ENCODE peak calls at places on chromosomes 2 and 18, in four cellular contexts. Q is GM12878, G is IMR-90, E is K562. B is an unnamed sample.
A peak's percentile ranks its signal among the peaks of the same experiment; 100 is the strongest.

GRCh38 chr2:55162284-55163006 is 69.6 kb downstream of the CLHC1 start:
- DNase-seq in Q (no peak), G (no peak), E (no peak), B (no peak)

GRCh38 chr2:236585966-236586365 is 16.3 kb downstream of the ACKR3 start:
- DNase-seq in Q (no peak), G (no peak), E (no peak), B (no peak)

GRCh38 chr2:189566046-189566445 is 14.5 kb downstream of the SLC40A1 start:
- DNase-seq in Q (no peak), G (no peak), E (no peak), B (no peak)

GRCh38 chr2:226953206-226953605 is 117.4 kb downstream of the RHBDD1 start:
- DNase-seq in Q (no peak), G (no peak), E (no peak), B (no peak)

GRCh38 chr2:3529316-3530025 is 10.1 kb upstream of the ADI1 start:
- DNase-seq in Q (no peak), G (no peak), E (no peak), B (no peak)

GRCh38 chr2:61845320-61845719 is 8.5 kb downstream of the FAM161A start:
- DNase-seq in Q (no peak), G (no peak), E (no peak), B (no peak)

GRCh38 chr18:59926131-59926530 is 26.3 kb downstream of the PMAIP1 start:
- DNase-seq in Q (no peak), G (no peak), E (no peak), B (no peak)

GRCh38 chr2:163682695-163683094 is 53.1 kb downstream of the FIGN start:
- DNase-seq in Q (no peak), G (peak; percentile 55), E (no peak), B (peak; percentile 21)

GRCh38 chr2:229273384-229274338 is 2.6 kb upstream of the PID1 start:
- DNase-seq in Q (peak; percentile 11), G (peak; percentile 67), E (peak; percentile 16), B (peak; percentile 85)

DNA sequence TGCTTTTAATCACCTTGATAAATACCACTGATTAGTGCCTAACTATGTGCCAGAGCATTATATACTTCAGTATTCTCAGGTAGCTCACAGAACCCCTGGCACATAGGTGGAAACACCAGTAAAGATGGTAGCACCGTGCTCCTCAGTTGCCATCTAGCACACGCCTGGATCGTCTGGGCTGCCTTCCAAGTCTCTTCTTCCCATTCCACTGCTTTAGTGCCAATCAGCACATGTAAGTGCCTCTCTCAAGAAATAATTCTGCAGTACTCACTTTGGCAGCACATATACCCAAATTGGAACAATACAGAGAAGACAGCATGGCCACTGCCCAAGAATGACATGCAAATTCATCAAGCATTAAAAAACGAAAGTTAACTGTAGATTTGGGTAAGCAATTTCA is 13.0 kb downstream of the POLR2D start:
- DNase-seq in Q (no peak), G (no peak), E (no peak), B (no peak)
- TF ChIP-seq ELK1 in Q (no peak), G (no peak), E (no peak), B (no peak)

GRCh38 chr2:33672389-33672788 is 73.3 kb upstream of the FAM98A start:
- DNase-seq in Q (no peak), G (no peak), E (no peak), B (no peak)

GRCh38 chr2:33673937-33674336 is 74.8 kb upstream of the FAM98A start:
- DNase-seq in Q (no peak), G (peak; percentile 25), E (no peak), B (peak; percentile 26)

GRCh38 chr2:33671198-33671597 is 72.1 kb upstream of the FAM98A start:
- DNase-seq in Q (no peak), G (no peak), E (no peak), B (no peak)

GRCh38 chr2:33672896-33673295 is 73.8 kb upstream of the FAM98A start:
- DNase-seq in Q (no peak), G (no peak), E (no peak), B (no peak)

DNA sequence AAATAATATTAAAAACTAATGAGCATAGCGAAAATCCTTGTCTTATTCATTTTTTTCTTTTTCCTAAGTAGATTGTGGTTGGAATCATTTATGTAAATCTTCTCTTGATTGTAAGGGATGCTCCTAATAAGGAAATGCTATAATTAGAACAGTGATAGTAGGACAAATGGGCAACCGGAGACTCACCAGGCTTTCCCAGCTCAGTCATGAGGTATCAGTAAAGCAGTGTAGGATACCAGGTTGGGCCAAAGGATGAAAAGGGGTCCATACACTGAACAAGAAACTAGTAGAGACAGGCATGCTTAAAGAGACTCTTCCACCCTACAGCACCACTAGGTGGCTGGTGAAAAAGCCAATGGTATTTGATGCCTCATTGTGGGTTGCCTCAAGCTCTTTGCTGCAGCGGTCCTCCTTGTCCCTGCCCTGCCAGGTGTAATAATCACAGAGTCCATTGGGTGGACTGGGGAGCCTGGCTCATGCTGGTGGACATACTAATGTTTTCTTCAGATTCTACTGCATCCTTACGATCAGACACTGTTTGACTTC is 71.4 kb upstream of the FAM98A start:
- DNase-seq in Q (no peak), G (no peak), E (peak; percentile 9), B (peak; percentile 47)
- TF ChIP-seq ELK1 in Q (no peak), G (no peak), E (no peak), B (no peak)

DNA sequence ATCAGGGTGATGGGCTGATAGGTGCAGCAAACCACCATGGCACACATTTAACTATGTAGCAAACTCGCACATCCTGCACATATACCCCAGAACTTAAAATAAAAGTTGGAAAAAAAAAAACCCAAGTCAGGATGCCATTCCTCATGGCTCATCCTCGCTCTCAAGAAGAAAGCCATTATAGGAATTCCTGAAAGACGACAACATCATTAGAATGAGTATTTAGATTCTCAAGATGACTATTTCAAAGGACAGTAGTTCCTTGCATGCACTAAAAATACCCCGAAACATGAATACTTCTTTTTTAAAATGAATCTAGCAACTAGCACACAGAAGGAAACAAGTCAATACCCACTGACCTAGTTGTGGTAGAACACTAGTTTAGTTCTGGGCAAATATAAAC is 285.8 kb upstream of the REV1 start:
- DNase-seq in Q (no peak), G (peak; percentile 81), E (no peak), B (no peak)
- TF ChIP-seq ELK1 in Q (no peak), G (no peak), E (no peak), B (no peak)

DNA sequence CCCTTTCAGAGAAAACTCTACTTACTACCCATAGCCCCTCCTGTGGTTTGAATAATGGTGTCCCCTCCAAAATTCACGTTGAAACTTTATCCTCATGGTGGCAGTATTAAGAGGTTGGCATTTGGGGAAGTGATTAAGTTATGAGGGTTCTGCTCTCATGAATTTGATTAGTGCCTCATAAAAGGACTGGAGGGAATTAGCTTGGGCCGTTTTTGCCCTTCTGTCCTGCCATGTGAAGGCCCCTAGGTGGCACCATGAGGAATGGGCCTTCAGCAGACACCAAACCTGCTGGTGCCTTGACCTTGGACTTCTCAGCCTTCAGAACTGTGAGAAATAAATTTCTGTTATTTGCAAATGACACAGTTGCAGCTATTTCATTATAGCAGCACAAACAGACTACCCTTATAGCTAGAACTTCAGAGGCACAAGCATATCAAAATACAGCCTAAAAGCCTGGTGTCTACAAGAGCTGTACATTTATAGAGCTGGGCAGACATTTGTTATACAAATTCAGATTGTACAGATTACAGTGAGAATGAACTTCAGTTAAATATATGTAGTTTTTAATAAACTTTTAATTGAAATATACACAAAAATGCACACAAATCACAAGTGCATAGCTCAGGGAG is 2.6 kb upstream of the PTPN2 start:
- DNase-seq in Q (no peak), G (no peak), E (no peak), B (no peak)
- TF ChIP-seq ELK1 in Q (no peak), G (no peak), E (no peak), B (no peak)

GRCh38 chr2:239380831-239381708 is 19.8 kb downstream of the HDAC4 start:
- DNase-seq in Q (peak; percentile 35), G (no peak), E (no peak), B (no peak)
- TF ChIP-seq ELK1 in Q (no peak), G (no peak), E (no peak), B (no peak)

DNA sequence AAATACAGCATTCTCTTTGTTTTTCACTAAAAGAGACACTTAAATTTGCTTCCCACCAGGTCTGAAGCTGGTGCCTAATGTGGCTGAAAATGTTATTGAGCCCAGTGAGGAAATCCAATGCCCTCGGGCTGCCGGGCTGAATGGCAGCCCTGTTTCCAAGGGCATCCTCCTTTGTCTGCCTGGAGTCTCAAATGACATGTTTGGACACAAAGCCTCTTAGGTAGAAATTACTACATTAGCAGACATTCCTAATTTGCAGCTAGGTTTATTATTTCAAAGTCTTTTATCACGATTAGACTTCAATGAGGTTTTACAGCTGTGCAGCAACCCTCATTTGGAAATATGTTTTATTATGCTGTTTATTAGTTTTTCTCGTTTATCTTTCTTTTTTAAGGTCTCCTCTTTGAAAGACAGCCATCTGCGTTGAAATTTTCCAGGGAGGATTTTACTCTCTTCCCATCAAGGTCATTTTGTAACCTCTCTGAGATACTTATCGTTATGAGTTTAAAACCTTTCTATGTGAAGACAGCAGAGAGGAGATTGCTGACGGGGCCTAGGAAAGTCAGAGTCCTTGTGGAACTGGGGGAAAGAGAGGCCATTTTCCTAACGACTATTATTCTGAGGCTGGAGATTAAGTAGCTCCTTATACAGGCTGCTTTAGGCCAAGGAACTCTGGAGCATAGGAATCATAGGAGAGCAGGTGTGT is 59.0 kb upstream of the ZNF532 start:
- DNase-seq in Q (no peak), G (no peak), E (no peak), B (no peak)
- TF ChIP-seq ELK1 in Q (no peak), G (no peak), E (no peak), B (no peak)

GRCh38 chr2:20992201-20992711 is 51.6 kb downstream of the APOB start:
- DNase-seq in Q (no peak), G (peak; percentile 12), E (no peak), B (no peak)
- TF ChIP-seq ELK1 in Q (no peak), G (no peak), E (no peak), B (no peak)

GRCh38 chr2:19865151-19865550 is 36.6 kb downstream of the TTC32 start:
- DNase-seq in Q (no peak), G (no peak), E (no peak), B (no peak)
- TF ChIP-seq ELK1 in Q (no peak), G (no peak), E (no peak), B (no peak)

B was measured in A549.